ENCODE peak calls at places on chromosomes 1 and 21, in six cellular contexts. One of them, this sample, is unnamed. For H3K4me1, the result is how much of the 10 kb centered on the place peaks cover.

GRCh38 chr1:59263116-59263515 is 33.8 kb upstream of the FGGY start:
- DNase-seq in prostate gland: no peak
- DNase-seq in suprapubic skin: no peak
- DNase-seq in stomach: no peak
- DNase-seq in K562: no peak
- DNase-seq in spleen: no peak
- DNase-seq in this sample: no peak

GRCh38 chr1:37858931-37859506 is 373 bp downstream of the MTF1 start:
- DNase-seq in K562: no peak
- DNase-seq in spleen: peak
- DNase-seq in stomach: no peak
- DNase-seq in prostate gland: no peak
- DNase-seq in suprapubic skin: no peak
- DNase-seq in this sample: no peak

GRCh38 chr1:64209221-64209620 is 5.8 kb downstream of the UBE2U start:
- DNase-seq in stomach: no peak
- DNase-seq in spleen: no peak
- DNase-seq in prostate gland: no peak
- DNase-seq in suprapubic skin: no peak
- DNase-seq in K562: no peak
- DNase-seq in this sample: no peak

GRCh38 chr1:15417365-15417934 is 7.8 kb downstream of the EFHD2 start:
- DNase-seq in prostate gland: no peak
- DNase-seq in K562: peak
- DNase-seq in suprapubic skin: no peak
- DNase-seq in spleen: peak
- DNase-seq in stomach: peak
- DNase-seq in this sample: no peak

GRCh38 chr1:246319111-246319510 is 188.0 kb downstream of the SMYD3 start:
- DNase-seq in spleen: no peak
- DNase-seq in K562: no peak
- DNase-seq in suprapubic skin: no peak
- DNase-seq in stomach: no peak
- DNase-seq in prostate gland: no peak
- DNase-seq in this sample: no peak

GRCh38 chr1:74467786-74468377 is 44.5 kb downstream of the LRRC53 start:
- DNase-seq in prostate gland: no peak
- DNase-seq in spleen: no peak
- DNase-seq in stomach: no peak
- DNase-seq in K562: no peak
- DNase-seq in suprapubic skin: no peak
- DNase-seq in this sample: no peak

GRCh38 chr1:93686497-93687250 is 5.0 kb upstream of the BCAR3 start:
- DNase-seq in prostate gland: no peak
- DNase-seq in suprapubic skin: no peak
- DNase-seq in spleen: no peak
- DNase-seq in stomach: no peak
- DNase-seq in K562: no peak
- DNase-seq in this sample: no peak

GRCh38 chr1:71081697-71082080 is 854 bp upstream of the ZRANB2 start:
- DNase-seq in suprapubic skin: no peak
- DNase-seq in spleen: peak
- DNase-seq in prostate gland: no peak
- DNase-seq in stomach: no peak
- DNase-seq in K562: peak
- DNase-seq in this sample: no peak

GRCh38 chr1:24513691-24514090 is 11.1 kb downstream of the RCAN3 start:
- DNase-seq in suprapubic skin: no peak
- DNase-seq in stomach: no peak
- DNase-seq in prostate gland: no peak
- DNase-seq in spleen: no peak
- DNase-seq in K562: no peak
- DNase-seq in this sample: no peak

GRCh38 chr1:78005347-78005722 is 596 bp downstream of the DNAJB4 start:
- DNase-seq in stomach: no peak
- DNase-seq in suprapubic skin: no peak
- DNase-seq in prostate gland: no peak
- DNase-seq in spleen: no peak
- DNase-seq in K562: no peak
- DNase-seq in this sample: no peak

GRCh38 chr1:65001238-65001792 is 35.0 kb upstream of the JAK1 start:
- DNase-seq in suprapubic skin: peak
- DNase-seq in K562: peak
- DNase-seq in stomach: peak
- DNase-seq in spleen: peak
- DNase-seq in prostate gland: no peak
- DNase-seq in this sample: peak

GRCh38 chr1:237931631-237932030 is 40.9 kb upstream of the ZP4 start:
- DNase-seq in prostate gland: no peak
- DNase-seq in spleen: no peak
- DNase-seq in suprapubic skin: no peak
- DNase-seq in stomach: no peak
- DNase-seq in K562: no peak
- DNase-seq in this sample: no peak

GRCh38 chr1:85940621-85941306 is 215.8 kb downstream of the COL24A1 start:
- DNase-seq in prostate gland: no peak
- DNase-seq in suprapubic skin: no peak
- DNase-seq in K562: no peak
- DNase-seq in spleen: no peak
- DNase-seq in stomach: no peak
- DNase-seq in this sample: no peak

GRCh38 chr1:87362834-87363426 is 34.2 kb downstream of the LMO4 start:
- DNase-seq in suprapubic skin: no peak
- DNase-seq in prostate gland: no peak
- DNase-seq in stomach: no peak
- DNase-seq in spleen: no peak
- DNase-seq in K562: no peak
- DNase-seq in this sample: no peak

GRCh38 chr1:165315481-165315880 is 41.0 kb downstream of the LMX1A start:
- DNase-seq in prostate gland: no peak
- DNase-seq in stomach: no peak
- DNase-seq in K562: no peak
- DNase-seq in spleen: no peak
- DNase-seq in suprapubic skin: no peak
- DNase-seq in this sample: no peak

GRCh38 chr1:1879942-1880341 is 10.9 kb downstream of the GNB1 start:
- DNase-seq in stomach: no peak
- DNase-seq in suprapubic skin: no peak
- DNase-seq in spleen: peak
- DNase-seq in K562: no peak
- DNase-seq in prostate gland: no peak
- DNase-seq in this sample: no peak

GRCh38 chr21:16539041-16539440 is 809.3 kb downstream of the USP25 start:
- DNase-seq in K562: no peak
- DNase-seq in prostate gland: no peak
- DNase-seq in suprapubic skin: no peak
- DNase-seq in stomach: no peak
- DNase-seq in spleen: no peak
- DNase-seq in this sample: no peak

GRCh38 chr1:218376722-218377121 is 31.6 kb downstream of the TGFB2 start:
- DNase-seq in spleen: no peak
- DNase-seq in prostate gland: no peak
- DNase-seq in K562: no peak
- DNase-seq in suprapubic skin: no peak
- DNase-seq in stomach: no peak
- DNase-seq in this sample: no peak

GRCh38 chr1:169809370-169810095 is 14.8 kb upstream of the METTL18 start:
- DNase-seq in spleen: no peak
- DNase-seq in prostate gland: peak
- DNase-seq in suprapubic skin: no peak
- DNase-seq in K562: peak
- DNase-seq in stomach: no peak
- DNase-seq in this sample: no peak

GRCh38 chr1:29960906-29961675 is 724.8 kb downstream of the PTPRU start:
- DNase-seq in stomach: peak
- DNase-seq in prostate gland: no peak
- DNase-seq in suprapubic skin: peak
- DNase-seq in K562: no peak
- DNase-seq in spleen: no peak
- DNase-seq in this sample: no peak

GRCh38 chr1:164863056-164863455 is 304.1 kb downstream of the PBX1 start:
- DNase-seq in stomach: no peak
- DNase-seq in suprapubic skin: no peak
- DNase-seq in spleen: no peak
- DNase-seq in prostate gland: no peak
- DNase-seq in K562: no peak
- DNase-seq in this sample: no peak

GRCh38 chr21:38956791-38957571 is 151.3 kb downstream of the ETS2 start:
- DNase-seq in K562: no peak
- DNase-seq in stomach: peak
- DNase-seq in prostate gland: no peak
- DNase-seq in suprapubic skin: no peak
- DNase-seq in spleen: no peak
- DNase-seq in this sample: no peak

GRCh38 chr21:38954450-38955059 is 148.8 kb downstream of the ETS2 start:
- DNase-seq in stomach: peak
- DNase-seq in K562: no peak
- DNase-seq in spleen: no peak
- DNase-seq in prostate gland: no peak
- DNase-seq in suprapubic skin: no peak
- DNase-seq in this sample: no peak

GRCh38 chr21:38956006-38956405 is 150.3 kb downstream of the ETS2 start:
- DNase-seq in spleen: no peak
- DNase-seq in suprapubic skin: no peak
- DNase-seq in prostate gland: no peak
- DNase-seq in K562: no peak
- DNase-seq in stomach: no peak
- DNase-seq in this sample: no peak

GRCh38 chr21:38953516-38953915 is 147.8 kb downstream of the ETS2 start:
- DNase-seq in stomach: no peak
- DNase-seq in suprapubic skin: no peak
- DNase-seq in spleen: no peak
- DNase-seq in K562: no peak
- DNase-seq in prostate gland: no peak
- DNase-seq in this sample: no peak

GRCh38 chr21:38955495-38955894 is 149.8 kb downstream of the ETS2 start:
- DNase-seq in spleen: no peak
- DNase-seq in suprapubic skin: no peak
- DNase-seq in stomach: peak
- DNase-seq in K562: no peak
- DNase-seq in prostate gland: no peak
- DNase-seq in this sample: no peak
- H3K4me1 ChIP-seq in spleen: under half
- H3K4me1 ChIP-seq in suprapubic skin: under half
- H3K4me1 ChIP-seq in stomach: under half
- H3K4me1 ChIP-seq in K562: under half
- H3K4me1 ChIP-seq in prostate gland: under half
- H3K4me1 ChIP-seq in this sample: under half

GRCh38 chr1:81231729-81232038 is 569.0 kb upstream of the ADGRL2 start:
- DNase-seq in spleen: no peak
- DNase-seq in K562: no peak
- DNase-seq in suprapubic skin: no peak
- DNase-seq in prostate gland: no peak
- DNase-seq in stomach: no peak
- DNase-seq in this sample: no peak
- TF ChIP-seq POLR2AphosphoS5 in spleen: no peak
- TF ChIP-seq POLR2AphosphoS5 in K562: no peak
- TF ChIP-seq POLR2AphosphoS5 in suprapubic skin: no peak
- TF ChIP-seq POLR2AphosphoS5 in prostate gland: no peak
- TF ChIP-seq POLR2AphosphoS5 in stomach: no peak
- TF ChIP-seq POLR2AphosphoS5 in this sample: no peak

DNA sequence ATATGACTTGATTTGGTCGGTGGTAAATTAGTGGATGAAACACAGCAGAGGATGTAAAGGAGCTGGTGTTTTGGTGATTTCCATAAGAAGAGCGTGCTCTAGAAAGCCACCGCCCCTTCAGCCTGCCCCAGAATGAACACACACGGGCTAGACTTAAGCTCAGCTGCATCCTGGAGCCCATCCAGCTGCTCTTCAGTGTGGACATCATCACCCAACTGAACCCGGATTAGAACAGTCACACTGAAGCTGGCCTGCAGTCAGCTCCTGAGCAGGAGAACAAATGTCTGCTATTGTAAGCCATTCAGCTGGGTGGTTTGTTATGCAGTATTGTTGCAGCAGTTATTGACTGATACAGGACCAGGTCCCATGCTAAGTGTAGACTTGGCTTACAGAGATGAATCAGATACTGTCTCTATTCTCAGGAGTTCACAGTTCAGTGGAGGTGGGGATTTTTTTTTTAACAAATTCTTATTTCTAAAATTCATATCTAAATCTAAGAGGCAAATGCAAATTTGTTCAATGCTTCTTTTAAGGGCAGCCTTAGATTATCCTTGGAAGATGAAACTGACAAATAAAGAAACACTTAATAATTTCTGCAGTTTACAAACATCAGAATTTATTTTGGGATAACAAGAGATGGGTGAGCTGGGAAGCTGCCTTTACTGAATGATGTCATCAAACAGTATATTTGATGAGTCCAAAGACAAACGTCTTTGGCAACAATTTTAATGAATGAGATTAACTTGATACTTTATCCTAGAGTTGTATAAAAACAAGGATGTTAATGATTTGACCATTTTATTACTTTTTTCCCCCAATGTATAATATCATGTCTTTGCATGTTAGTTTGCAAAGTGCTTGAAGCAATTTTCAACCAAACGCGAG is 251.2 kb downstream of the TRABD2B start:
- DNase-seq in suprapubic skin: no peak
- DNase-seq in K562: no peak
- DNase-seq in prostate gland: no peak
- DNase-seq in stomach: no peak
- DNase-seq in spleen: no peak
- DNase-seq in this sample: no peak
- TF ChIP-seq POLR2A in suprapubic skin: no peak
- TF ChIP-seq POLR2A in K562: no peak
- TF ChIP-seq POLR2A in prostate gland: no peak
- TF ChIP-seq POLR2A in stomach: no peak
- TF ChIP-seq POLR2A in spleen: no peak
- TF ChIP-seq POLR2A in this sample: no peak

DNA sequence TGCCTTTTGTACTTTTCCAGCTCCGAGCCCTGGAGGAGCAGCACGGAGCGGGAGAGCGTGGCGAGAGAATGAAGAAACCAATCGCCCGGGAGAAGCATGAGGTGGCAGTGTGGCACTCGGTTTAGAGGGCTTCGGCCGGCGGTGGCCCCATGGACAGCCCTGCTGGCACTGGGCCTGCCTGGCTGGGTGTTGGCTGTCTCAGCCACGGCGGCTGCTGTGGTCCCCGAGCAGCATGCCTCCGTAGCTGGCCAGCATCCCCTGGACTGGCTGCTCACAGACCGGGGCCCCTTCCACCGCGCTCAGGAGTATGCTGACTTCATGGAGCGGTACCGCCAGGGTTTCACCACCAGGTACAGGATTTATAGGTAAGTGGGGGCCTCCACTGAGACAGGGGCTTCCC is 59.0 kb downstream of the BRINP2 start:
- DNase-seq in prostate gland: no peak
- DNase-seq in suprapubic skin: no peak
- DNase-seq in K562: no peak
- DNase-seq in spleen: no peak
- DNase-seq in stomach: no peak
- DNase-seq in this sample: no peak
- H3K4me1 ChIP-seq in prostate gland: under half
- H3K4me1 ChIP-seq in suprapubic skin: under half
- H3K4me1 ChIP-seq in K562: under half
- H3K4me1 ChIP-seq in spleen: under half
- H3K4me1 ChIP-seq in stomach: under half
- H3K4me1 ChIP-seq in this sample: under half

GRCh38 chr21:38921511-38922215 is 115.9 kb downstream of the ETS2 start:
- DNase-seq in spleen: no peak
- DNase-seq in stomach: no peak
- DNase-seq in prostate gland: no peak
- DNase-seq in K562: no peak
- DNase-seq in suprapubic skin: no peak
- DNase-seq in this sample: no peak
- TF ChIP-seq POLR2AphosphoS5 in spleen: no peak
- TF ChIP-seq POLR2AphosphoS5 in stomach: no peak
- TF ChIP-seq POLR2AphosphoS5 in prostate gland: no peak
- TF ChIP-seq POLR2AphosphoS5 in K562: no peak
- TF ChIP-seq POLR2AphosphoS5 in suprapubic skin: no peak
- TF ChIP-seq POLR2AphosphoS5 in this sample: no peak

This sample was measured in esophagus muscularis mucosa.